ENCODE peak calls at places on chromosomes 12 and 14, in four cellular contexts. Q is IMR-90, R is H1, D is H9. A is an unnamed sample.

GRCh38 chr12:113149361-113150150 is at the start of gene CFAP73:
- DNase-seq in D (peak), R (peak), Q (peak), A (peak)

GRCh38 chr14:104894331-104895206 is 29.5 kb downstream of the CEP170B start:
- DNase-seq in D (no peak), Q (no peak), R (no peak), A (no peak)

GRCh38 chr12:18578191-18578590 is 159.6 kb downstream of the PLCZ1 start:
- DNase-seq in Q (peak), D (no peak), R (no peak), A (no peak)

GRCh38 chr14:53180272-53181221 is 27.4 kb upstream of the DDHD1 start:
- DNase-seq in R (peak), D (peak), Q (peak), A (peak)

GRCh38 chr14:103207038-103207403 is 83.8 kb downstream of the TNFAIP2 start:
- DNase-seq in Q (no peak), D (peak), R (peak), A (peak)

GRCh38 chr14:70655110-70655826 is 13.6 kb downstream of the TTC9 start:
- DNase-seq in R (no peak), D (peak), Q (no peak), A (peak)

GRCh38 chr14:36129181-36129580 is 47.3 kb downstream of the PTCSC3 start:
- DNase-seq in D (peak), R (peak), Q (no peak), A (peak)

GRCh38 chr12:96989916-96990315 is 82.9 kb downstream of the NEDD1 start:
- DNase-seq in D (peak), Q (no peak), R (no peak), A (peak)

GRCh38 chr14:75454963-75455546 is 27.2 kb downstream of the JDP2 start:
- DNase-seq in Q (peak), D (no peak), R (no peak), A (peak)

GRCh38 chr12:84822541-84822940 is 90.1 kb downstream of the SLC6A15 start:
- DNase-seq in R (no peak), Q (peak), D (no peak), A (no peak)

GRCh38 chr14:36503771-36504741 is 16.0 kb downstream of the NKX2-1 start:
- DNase-seq in R (no peak), D (peak), Q (no peak), A (peak)

GRCh38 chr12:94429633-94430032 is 30.0 kb downstream of the CEP83 start:
- DNase-seq in Q (no peak), R (no peak), D (peak), A (peak)

GRCh38 chr12:108768591-108769500 is 37.5 kb upstream of the CORO1C start:
- DNase-seq in R (peak), Q (no peak), D (peak), A (peak)

DNA sequence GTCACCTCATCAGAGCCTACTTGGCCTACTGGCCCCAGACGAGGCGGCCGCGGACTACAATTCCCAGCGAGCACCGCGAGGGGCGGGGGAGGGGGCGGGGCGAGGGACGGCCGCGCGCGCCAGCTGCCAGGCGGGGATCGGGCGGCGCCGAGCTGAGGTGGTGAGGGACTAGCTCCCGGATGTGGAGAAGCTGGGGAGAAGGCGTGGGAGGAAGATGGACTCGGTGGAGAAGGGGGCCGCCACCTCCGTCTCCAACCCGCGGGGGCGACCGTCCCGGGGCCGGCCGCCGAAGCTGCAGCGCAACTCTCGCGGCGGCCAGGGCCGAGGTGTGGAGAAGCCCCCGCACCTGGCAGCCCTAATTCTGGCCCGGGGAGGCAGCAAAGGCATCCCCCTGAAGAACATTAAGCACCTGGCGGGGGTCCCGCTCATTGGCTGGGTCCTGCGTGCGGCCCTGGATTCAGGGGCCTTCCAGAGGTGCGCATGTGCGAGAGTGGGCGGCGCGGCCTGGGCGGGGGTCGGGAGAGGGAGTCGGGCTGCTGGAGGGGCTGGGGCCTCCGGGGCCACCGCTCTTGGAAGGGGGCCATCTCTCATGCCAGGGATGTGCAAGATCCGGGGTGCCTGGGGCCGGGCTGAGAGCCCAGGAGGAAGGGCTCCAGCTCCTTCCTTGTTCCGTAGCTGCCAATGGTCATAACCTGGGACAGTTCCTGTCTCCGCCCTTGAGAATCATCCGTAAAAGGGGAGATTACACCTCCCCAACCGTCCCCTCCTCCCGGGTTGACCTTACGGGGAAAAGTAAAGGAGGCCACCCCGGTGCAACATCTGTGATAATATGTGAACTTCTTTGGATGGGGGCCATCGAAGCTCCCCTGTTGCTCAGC is at the start of gene CMAS:
- DNase-seq in R (peak), Q (peak), D (peak), A (peak)
- H2BK15ac ChIP-seq in R (no peak), Q (peak), D (no peak), A (no peak)

DNA sequence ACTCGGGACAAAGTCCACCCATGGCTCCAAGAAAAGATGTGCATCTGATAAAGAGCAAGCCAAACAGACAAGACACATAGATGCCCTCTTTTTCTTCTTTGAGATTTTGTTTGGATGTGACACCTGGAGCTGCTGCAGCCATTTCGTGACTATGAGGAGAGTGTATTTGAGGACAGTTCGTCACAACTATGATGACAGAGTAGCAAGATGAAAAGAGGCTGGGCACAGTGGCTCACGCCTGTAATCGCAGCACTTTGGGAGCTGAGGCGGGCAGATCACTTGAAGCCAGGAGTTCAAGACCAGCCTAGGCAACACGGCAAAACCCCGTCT is 21.5 kb downstream of the LGMN start:
- DNase-seq in R (no peak), D (no peak), Q (no peak), A (no peak)
- H3K56ac ChIP-seq in R (no peak), D (no peak), Q (no peak), A (no peak)

GRCh38 chr12:16618256-16618655 is 12.3 kb upstream of the LMO3 start:
- DNase-seq in R (no peak), Q (peak), D (no peak), A (no peak)
- H2BK15ac ChIP-seq in R (no peak), Q (no peak), D (no peak), A (no peak)

GRCh38 chr14:61113561-61113960 is 132.5 kb downstream of the SLC38A6 start:
- DNase-seq in Q (no peak), R (no peak), D (no peak), A (no peak)
- H3K56ac ChIP-seq in Q (no peak), R (no peak), D (no peak), A (no peak)

GRCh38 chr12:2353281-2353680 is 300.5 kb downstream of the CACNA1C start:
- DNase-seq in Q (no peak), R (no peak), D (no peak), A (no peak)
- H2BK15ac ChIP-seq in Q (no peak), R (no peak), D (no peak), A (no peak)

GRCh38 chr12:74283646-74284045 is 254.0 kb upstream of the ATXN7L3B start:
- DNase-seq in Q (no peak), R (no peak), D (no peak), A (no peak)
- H3K56ac ChIP-seq in Q (no peak), R (no peak), D (no peak), A (no peak)

GRCh38 chr14:100815478-100816285 is 10.2 kb upstream of the MEG3 start:
- DNase-seq in Q (peak), R (no peak), D (no peak), A (no peak)
- H2BK15ac ChIP-seq in Q (peak), R (no peak), D (no peak), A (no peak)

GRCh38 chr12:51517800-51518199 is 73.2 kb upstream of the SCN8A start:
- DNase-seq in D (peak), R (no peak), Q (no peak), A (peak)

GRCh38 chr12:51519755-51520154 is 71.3 kb upstream of the SCN8A start:
- DNase-seq in D (no peak), R (no peak), Q (no peak), A (no peak)

GRCh38 chr12:51521554-51522276 is 69.3 kb upstream of the SCN8A start:
- DNase-seq in R (no peak), Q (peak), D (no peak), A (no peak)

GRCh38 chr12:51520576-51521325 is 70.3 kb upstream of the SCN8A start:
- DNase-seq in D (peak), R (no peak), Q (no peak), A (peak)

GRCh38 chr12:51517316-51517715 is 73.7 kb upstream of the SCN8A start:
- DNase-seq in R (no peak), D (no peak), Q (no peak), A (no peak)
- H3K56ac ChIP-seq in R (no peak), D (no peak), Q (no peak), A (no peak)

GRCh38 chr14:65476942-65477318 is 64.4 kb downstream of the FUT8 start:
- DNase-seq in Q (no peak), R (no peak), D (no peak), A (no peak)
- H2BK15ac ChIP-seq in Q (no peak), R (no peak), D (no peak), A (no peak)

GRCh38 chr12:31590730-31591307 is at the start of gene DENND5B:
- DNase-seq in Q (peak), D (peak), R (no peak), A (peak)
- H3K56ac ChIP-seq in Q (peak), D (no peak), R (peak), A (peak)